ENCODE peak calls at places on chromosomes 7 and 10, in eight cellular contexts. P, N, Y, A, S, M, R and J are unnamed samples.

GRCh38 chr7:131015131-131015954 is 281.3 kb upstream of the KLF14 start:
- DNase-seq in P (no peak), N (peak; percentile 50), Y (no peak), A (no peak), S (peak; percentile 71), M (no peak), R (peak; percentile 76), J (no peak)

GRCh38 chr10:78947226-78947625 is 121.5 kb upstream of the ZMIZ1 start:
- DNase-seq in P (no peak), N (no peak), Y (no peak), A (no peak), S (no peak), M (no peak), R (no peak), J (no peak)

GRCh38 chr7:32347244-32347828 is 142.8 kb downstream of the LSM5 start:
- DNase-seq in P (no peak), N (peak; percentile 14), Y (peak; percentile 30), A (peak; percentile 13), S (peak; percentile 19), M (no peak), R (peak; percentile 43), J (no peak)

GRCh38 chr10:42959833-42960232 is 117.0 kb upstream of the RET start:
- DNase-seq in P (peak; percentile 40), N (no peak), Y (no peak), A (no peak), S (no peak), M (peak; percentile 35), R (no peak), J (no peak)

GRCh38 chr7:143444063-143444782 is 970 bp downstream of the TAS2R60 start:
- DNase-seq in P (no peak), N (no peak), Y (no peak), A (no peak), S (no peak), M (no peak), R (no peak), J (no peak)

GRCh38 chr7:54956865-54957264 is 62.0 kb upstream of the EGFR start:
- DNase-seq in P (no peak), N (no peak), Y (no peak), A (no peak), S (no peak), M (no peak), R (no peak), J (no peak)

GRCh38 chr10:5446390-5446926 is 34.1 kb downstream of the NET1 start:
- DNase-seq in P (peak; percentile 96), N (peak; percentile 89), Y (peak; percentile 99), A (peak; percentile 80), S (peak; percentile 89), M (peak; percentile 97), R (peak; percentile 77), J (peak; percentile 17)

GRCh38 chr7:76303829-76304505 is 1.5 kb downstream of the HSPB1 start:
- DNase-seq in P (peak; percentile 72), N (no peak), Y (no peak), A (peak; percentile 15), S (peak; percentile 58), M (no peak), R (peak; percentile 61), J (no peak)

GRCh38 chr7:157270060-157270444 is 66.8 kb upstream of the DNAJB6 start:
- DNase-seq in P (no peak), N (no peak), Y (no peak), A (no peak), S (no peak), M (peak; percentile 41), R (no peak), J (no peak)

GRCh38 chr10:14032406-14032998 is 298.2 kb downstream of the FRMD4A start:
- DNase-seq in P (no peak), N (no peak), Y (no peak), A (peak; percentile 45), S (no peak), M (no peak), R (peak; percentile 14), J (peak; percentile 4)

GRCh38 chr10:65416094-65416493 is 1509.7 kb upstream of the LRRTM3 start:
- DNase-seq in P (no peak), N (no peak), Y (no peak), A (no peak), S (no peak), M (no peak), R (peak; percentile 47), J (no peak)

GRCh38 chr10:5818048-5818331 is 4.8 kb upstream of the GDI2 start:
- DNase-seq in P (no peak), N (no peak), Y (no peak), A (no peak), S (no peak), M (no peak), R (no peak), J (no peak)

GRCh38 chr10:130369645-130370381 is 233.6 kb downstream of the GLRX3 start:
- DNase-seq in P (no peak), N (no peak), Y (no peak), A (no peak), S (no peak), M (no peak), R (no peak), J (no peak)

GRCh38 chr7:108059526-108059925 is 56.6 kb upstream of the LAMB1 start:
- DNase-seq in P (no peak), N (peak; percentile 68), Y (no peak), A (no peak), S (no peak), M (no peak), R (no peak), J (no peak)

GRCh38 chr10:112915590-112916572 is 34.2 kb upstream of the TCF7L2 start:
- DNase-seq in P (no peak), N (peak; percentile 16), Y (peak; percentile 86), A (no peak), S (peak; percentile 92), M (no peak), R (peak; percentile 70), J (no peak)

GRCh38 chr7:22572292-22572691 is 72.3 kb upstream of the STEAP1B start:
- DNase-seq in P (no peak), N (peak; percentile 60), Y (no peak), A (no peak), S (no peak), M (no peak), R (no peak), J (no peak)

GRCh38 chr7:7103343-7104313 is 78.7 kb upstream of the C1GALT1 start:
- DNase-seq in P (no peak), N (peak; percentile 91), Y (no peak), A (no peak), S (peak; percentile 66), M (no peak), R (peak; percentile 87), J (no peak)

GRCh38 chr7:82803411-82803810 is 359.3 kb downstream of the PCLO start:
- DNase-seq in P (no peak), N (no peak), Y (no peak), A (no peak), S (no peak), M (no peak), R (no peak), J (no peak)

GRCh38 chr7:96931891-96932290 is 73.5 kb upstream of the DLX6 start:
- DNase-seq in P (no peak), N (no peak), Y (no peak), A (no peak), S (no peak), M (no peak), R (no peak), J (no peak)
- H3K4me3 ChIP-seq in P (no peak overlapping the region), N (no peak overlapping the region), Y (no peak overlapping the region), A (no peak overlapping the region), S (no peak overlapping the region), M (no peak overlapping the region), R (no peak overlapping the region), J (no peak overlapping the region)

GRCh38 chr7:151113344-151114150 is 27.3 kb downstream of the AGAP3 start:
- DNase-seq in P (no peak), N (peak; percentile 80), Y (no peak), A (no peak), S (peak; percentile 82), M (no peak), R (peak; percentile 48), J (no peak)
- H3K4me3 ChIP-seq in P (no peak overlapping the region), N (no peak overlapping the region), Y (no peak overlapping the region), A (no peak overlapping the region), S (no peak overlapping the region), M (no peak overlapping the region), R (no peak overlapping the region), J (no peak overlapping the region)

DNA sequence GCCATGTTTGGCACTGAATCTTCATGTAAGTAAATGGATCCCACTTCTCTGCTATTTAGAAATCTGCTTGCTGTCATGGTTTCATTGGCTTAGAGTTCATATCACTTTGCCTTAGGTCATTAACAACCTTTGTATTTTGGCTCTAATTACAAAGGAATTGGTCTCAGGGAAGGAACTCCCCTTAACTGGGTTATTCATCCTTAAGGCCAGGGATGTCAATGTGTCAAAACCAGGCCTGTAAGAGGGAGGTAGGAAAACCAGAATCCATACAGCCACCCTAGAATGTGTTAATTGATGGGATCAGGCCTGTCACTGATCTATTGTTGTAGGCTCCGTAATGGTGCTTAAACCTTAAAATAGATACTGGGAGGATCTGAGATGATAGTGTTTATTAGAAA is 67.3 kb downstream of the ST7 start:
- DNase-seq in P (no peak), N (no peak), Y (no peak), A (no peak), S (no peak), M (no peak), R (no peak), J (no peak)
- H3K4me3 ChIP-seq in P (peak overlapping the region; percentile 62), N (peak overlapping the region; percentile 55), Y (no peak overlapping the region), A (no peak overlapping the region), S (no peak overlapping the region), M (peak overlapping the region; percentile 39), R (no peak overlapping the region), J (no peak overlapping the region)

DNA sequence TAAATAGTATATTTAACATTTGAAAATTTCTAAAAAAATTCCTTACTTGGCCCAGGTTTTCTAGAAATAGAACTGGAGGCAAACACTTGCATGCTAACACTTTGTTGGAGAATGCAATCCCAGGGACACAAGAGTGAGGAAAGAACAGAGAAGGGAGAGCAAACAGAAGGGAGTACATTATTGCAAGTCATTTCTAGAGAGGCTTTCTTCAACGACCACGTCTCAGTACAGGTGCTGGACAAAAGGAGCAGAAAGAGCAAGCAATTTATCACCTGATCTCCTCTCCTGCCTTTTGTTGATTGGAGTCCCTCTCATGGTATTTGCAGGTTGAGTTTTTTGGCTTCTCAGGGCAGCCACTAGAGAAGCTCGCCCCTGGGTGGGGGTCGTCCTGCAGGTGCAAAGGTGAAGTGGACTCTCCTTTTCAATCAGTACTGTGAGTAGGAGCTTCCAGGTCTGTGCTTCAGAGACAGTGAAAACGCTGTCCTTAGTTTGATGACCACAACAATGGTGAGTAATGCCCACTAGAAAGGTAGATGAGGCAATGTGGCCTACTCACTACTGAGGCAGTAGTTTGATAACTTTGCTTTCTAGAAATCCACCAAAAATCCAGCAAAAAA is 5.2 kb downstream of the CPED1 start:
- DNase-seq in P (no peak), N (peak; percentile 61), Y (no peak), A (no peak), S (no peak), M (no peak), R (peak; percentile 78), J (no peak)
- H3K4me3 ChIP-seq in P (peak overlapping the region; percentile 83), N (peak overlapping the region; percentile 7), Y (no peak overlapping the region), A (no peak overlapping the region), S (no peak overlapping the region), M (no peak overlapping the region), R (no peak overlapping the region), J (no peak overlapping the region)